ENCODE peak calls at places on chromosomes 13 and 19, in nine cellular contexts. C is NCI-H1694; A is cardiac fibroblast; J is CD4-positive, alpha-beta T cell; B is skeletal muscle cell; S is NT2/D1; D is A549; I is hepatic stellate cell; X is stimulated activated CD8-positive, alpha-beta memory T cell treated with anti-CD3 and anti-CD28 coated beads, Interleukin-7, amount 100 ng/mL, for 48 hours. O is an unnamed sample.

GRCh38 chr19:54073829-54074228 is 7.3 kb downstream of the TARM1 start:
- DNase-seq in I (no peak), A (no peak), J (no peak), D (no peak), X (no peak), S (no peak), C (no peak), B (no peak), O (no peak)

GRCh38 chr13:53200498-53201453 is 172.2 kb downstream of the OLFM4 start:
- DNase-seq in J (no peak), B (no peak), A (peak), X (peak), D (no peak), S (peak), I (peak), C (no peak), O (peak)

GRCh38 chr13:109790951-109791605 is 4.7 kb upstream of the IRS2 start:
- DNase-seq in S (peak), X (no peak), D (peak), C (peak), I (peak), B (no peak), J (no peak), A (peak), O (peak)

GRCh38 chr19:6894313-6894712 is 6.9 kb downstream of the ADGRE1 start:
- DNase-seq in A (no peak), X (no peak), J (no peak), B (no peak), S (no peak), C (no peak), I (no peak), D (no peak), O (no peak)

GRCh38 chr19:51295382-51296126 is 15.9 kb upstream of the IGLON5 start:
- DNase-seq in A (no peak), D (no peak), S (no peak), I (no peak), C (no peak), J (no peak), B (no peak), X (no peak), O (no peak)

GRCh38 chr13:98706446-98707110 is 45.9 kb downstream of the SLC15A1 start:
- DNase-seq in X (no peak), D (peak), S (no peak), A (peak), B (no peak), C (no peak), J (no peak), I (no peak), O (peak)

GRCh38 chr19:55703790-55704215 is 28.8 kb downstream of the EPN1 start:
- DNase-seq in C (peak), A (peak), S (peak), I (peak), X (no peak), D (peak), B (no peak), J (peak), O (peak)

GRCh38 chr19:40110570-40110969 is 19.8 kb upstream of the ZNF780A start:
- DNase-seq in D (no peak), B (no peak), A (no peak), X (no peak), C (no peak), I (no peak), S (no peak), J (no peak), O (no peak)

GRCh38 chr19:19224852-19225494 is 13.2 kb downstream of the NCAN start:
- DNase-seq in S (peak), I (peak), D (peak), B (no peak), X (peak), C (no peak), J (peak), A (peak), O (peak)

GRCh38 chr13:47268270-47268669 is 371.4 kb upstream of the HTR2A start:
- DNase-seq in A (no peak), X (no peak), S (no peak), J (no peak), I (no peak), B (no peak), C (no peak), D (no peak), O (no peak)

GRCh38 chr19:33687761-33688656 is 66.3 kb downstream of the CHST8 start:
- DNase-seq in B (no peak), S (no peak), I (no peak), A (no peak), D (no peak), J (no peak), X (no peak), C (no peak), O (no peak)

GRCh38 chr13:53782400-53783030 is 753.9 kb downstream of the OLFM4 start:
- DNase-seq in C (peak), J (no peak), A (peak), X (no peak), B (peak), S (peak), D (peak), I (peak), O (peak)

GRCh38 chr19:57803594-57804325 is 11.0 kb downstream of the ZNF552 start:
- DNase-seq in J (no peak), B (peak), S (peak), A (peak), D (no peak), C (no peak), I (peak), X (no peak), O (peak)

GRCh38 chr13:77002590-77003190 is 10.8 kb downstream of the CLN5 start:
- DNase-seq in S (no peak), X (no peak), B (no peak), D (peak), I (no peak), C (peak), J (no peak), A (peak), O (peak)

GRCh38 chr13:26605845-26606244 is 48.4 kb downstream of the WASF3 start:
- DNase-seq in J (no peak), S (no peak), X (no peak), A (no peak), I (no peak), B (no peak), C (no peak), D (peak), O (peak)

GRCh38 chr19:53772943-53773342 is 51.2 kb downstream of the NLRP12 start:
- DNase-seq in C (peak), D (peak), A (peak), S (peak), B (peak), I (peak), X (peak), J (peak), O (peak)

GRCh38 chr19:1811472-1811894 is 593 bp downstream of the ATP8B3 start:
- DNase-seq in C (no peak), B (no peak), D (peak), A (peak), S (no peak), J (peak), I (peak), X (peak), O (peak)

O was measured in trophoblast cell.